ENCODE peak calls at places on chromosomes 7 and 10, in six cellular contexts. B is SK-N-SH; G is iPS DF 6.9; O is CD8-positive, alpha-beta memory T cell; M is Karpas-422; A is K562. F is an unnamed sample.

GRCh38 chr10:8921583-8921982 is 867.1 kb downstream of the GATA3 start:
- DNase-seq in B (no peak), M (no peak), O (no peak), G (peak), A (no peak), F (no peak)

GRCh38 chr7:36361227-36361626 is 28.4 kb upstream of the ANLN start:
- DNase-seq in A (no peak), B (no peak), M (no peak), O (no peak), G (no peak), F (no peak)

GRCh38 chr7:95491634-95492314 is 6.0 kb downstream of the ASB4 start:
- DNase-seq in A (no peak), M (no peak), O (no peak), G (no peak), B (no peak), F (no peak)

GRCh38 chr7:128383781-128384180 is 22.3 kb upstream of the PRRT4 start:
- DNase-seq in O (no peak), M (no peak), G (no peak), B (peak), A (no peak), F (no peak)

GRCh38 chr10:30538086-30538485 is 91.5 kb downstream of the LYZL2 start:
- DNase-seq in M (no peak), O (no peak), B (no peak), G (no peak), A (no peak), F (no peak)

GRCh38 chr10:125407000-125407502 is 246.7 kb upstream of the CTBP2 start:
- DNase-seq in M (peak), A (no peak), B (no peak), G (no peak), O (no peak), F (no peak)

GRCh38 chr7:140062118-140062527 is 628 bp downstream of the PARP12 start:
- DNase-seq in O (peak), M (peak), G (no peak), B (no peak), A (peak), F (peak)

GRCh38 chr7:131288446-131288845 is 39.2 kb upstream of the MKLN1 start:
- DNase-seq in A (no peak), M (no peak), O (no peak), B (no peak), G (no peak), F (no peak)

GRCh38 chr7:151249732-151250072 is 1.2 kb upstream of the SMARCD3 start:
- DNase-seq in G (no peak), B (peak), A (peak), O (no peak), M (no peak), F (no peak)

GRCh38 chr7:83850941-83851340 is 202.0 kb upstream of the SEMA3E start:
- DNase-seq in O (no peak), A (no peak), B (no peak), M (no peak), G (no peak), F (no peak)

GRCh38 chr10:74255214-74255613 is 104.2 kb downstream of the ADK start:
- DNase-seq in B (no peak), M (no peak), O (no peak), A (no peak), G (no peak), F (peak)

GRCh38 chr7:27122075-27122910 is 8.3 kb downstream of the HOXA4 start:
- DNase-seq in O (no peak), A (no peak), B (no peak), G (no peak), M (no peak), F (no peak)

GRCh38 chr7:157000741-157001653 is 9.5 kb downstream of the MNX1 start:
- DNase-seq in M (no peak), G (no peak), A (no peak), O (no peak), B (peak), F (no peak)
- H3K4me3 ChIP-seq in M (no peak), G (no peak), A (no peak), O (no peak), B (no peak), F (no peak)

DNA sequence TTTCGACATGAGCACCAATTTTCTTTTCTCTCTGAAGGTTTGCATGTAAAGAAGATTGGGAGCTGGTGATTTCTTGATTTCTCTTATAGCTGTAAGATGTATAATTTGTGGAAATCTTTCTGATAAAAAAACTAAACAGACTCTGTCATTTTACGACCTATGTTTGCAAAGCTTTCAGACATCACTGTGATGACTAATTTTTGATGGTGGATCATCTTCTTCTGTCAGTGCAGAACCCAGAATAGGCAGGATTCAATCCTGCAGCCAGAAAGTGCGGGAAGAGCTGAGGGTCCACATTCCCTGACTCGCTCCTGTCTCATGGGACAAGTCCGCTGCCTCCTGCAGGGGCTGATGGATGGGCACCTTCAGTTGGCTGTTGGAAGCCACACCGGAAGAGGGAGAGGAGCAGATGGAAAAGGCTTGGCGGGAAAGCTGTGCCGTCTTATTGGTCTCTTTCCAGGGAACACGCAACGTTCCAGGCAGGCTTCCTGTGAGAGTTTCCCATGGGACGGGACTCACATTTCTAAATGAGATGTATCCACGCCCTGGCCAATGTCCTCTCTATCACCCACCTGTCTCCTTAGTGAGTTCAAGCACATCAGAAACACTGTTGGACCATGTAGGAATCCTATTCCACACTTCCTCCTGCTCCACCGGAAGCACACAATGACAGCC is 186.9 kb downstream of the PRPF18 start:
- DNase-seq in G (no peak), B (no peak), A (no peak), O (no peak), M (no peak), F (no peak)
- H3K4me3 ChIP-seq in G (no peak), B (no peak), A (no peak), O (no peak), M (no peak), F (no peak)

GRCh38 chr10:96830511-96831199 is 1.4 kb upstream of the LCOR start:
- DNase-seq in M (peak), O (peak), A (peak), G (no peak), B (peak), F (peak)
- H3K4me3 ChIP-seq in M (peak), O (no peak), A (peak), G (no peak), B (no peak), F (peak)

DNA sequence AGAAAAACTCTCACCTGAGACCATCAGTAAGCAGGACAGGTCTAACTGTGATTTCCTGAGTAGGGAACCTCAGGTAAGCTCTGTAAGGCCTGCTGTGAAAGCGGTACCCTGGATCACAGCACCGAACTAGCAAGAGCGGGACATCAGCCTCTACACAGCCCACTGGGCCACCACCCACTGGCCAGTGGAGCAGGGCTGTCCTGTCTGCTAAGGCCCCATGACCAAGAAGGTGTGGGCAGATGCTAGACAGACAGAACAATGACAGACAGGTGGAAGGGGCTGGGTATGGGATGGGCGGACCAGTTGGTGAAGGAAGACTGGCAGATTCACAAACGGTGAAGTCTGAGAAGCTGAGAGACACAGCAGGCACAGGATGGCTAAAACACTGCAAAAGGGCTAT is 79.4 kb upstream of the DDC start:
- DNase-seq in B (peak), A (no peak), G (no peak), M (no peak), O (no peak), F (no peak)
- H3K4me3 ChIP-seq in B (no peak), A (no peak), G (no peak), M (no peak), O (no peak), F (no peak)

GRCh38 chr7:129553861-129554530 is 51.7 kb downstream of the SMKR1 start:
- DNase-seq in G (no peak), B (no peak), O (peak), M (peak), A (no peak), F (peak)
- H3K4me3 ChIP-seq in G (no peak), B (peak), O (no peak), M (no peak), A (no peak), F (no peak)

DNA sequence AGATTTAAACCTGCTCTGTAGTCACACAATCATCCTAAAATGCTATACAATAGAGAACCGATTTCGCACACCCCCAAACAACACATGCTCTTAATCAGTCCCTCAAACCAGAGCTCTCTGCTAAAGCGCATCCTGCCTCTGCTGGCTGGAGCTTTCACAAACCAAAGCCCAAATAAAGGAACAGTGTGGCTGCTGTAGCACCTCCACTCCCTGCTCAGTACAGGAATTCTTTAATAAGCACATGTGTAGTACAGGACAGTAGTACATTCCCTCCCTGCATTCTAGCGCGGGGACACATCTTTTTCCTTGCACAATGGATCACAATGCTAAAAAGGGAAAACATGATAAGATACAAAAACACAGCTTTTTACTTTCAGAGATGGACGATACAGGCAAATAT is 684.6 kb downstream of the MAGI2 start:
- DNase-seq in B (peak), O (no peak), A (no peak), G (no peak), M (no peak), F (no peak)
- H3K4me3 ChIP-seq in B (peak), O (no peak), A (no peak), G (peak), M (no peak), F (no peak)

GRCh38 chr7:158958618-158959017 is 102.3 kb downstream of the DYNC2I1 start:
- DNase-seq in G (no peak), M (no peak), A (no peak), O (no peak), B (no peak), F (no peak)
- H3K4me3 ChIP-seq in G (no peak), M (no peak), A (no peak), O (peak), B (no peak), F (no peak)

GRCh38 chr7:2037805-2038635 is 194.7 kb downstream of the MAD1L1 start:
- DNase-seq in G (no peak), A (no peak), M (peak), O (no peak), B (no peak), F (peak)
- H3K4me3 ChIP-seq in G (no peak), A (no peak), M (peak), O (peak), B (no peak), F (no peak)

GRCh38 chr10:117168135-117168674 is 29.1 kb upstream of the KCNK18 start:
- DNase-seq in A (peak), G (no peak), O (peak), M (peak), B (peak), F (peak)
- H3K4me3 ChIP-seq in A (no peak), G (peak), O (peak), M (no peak), B (peak), F (no peak)